ENCODE peak calls at places on chromosomes 16 and 17, in four cellular contexts. C is T follicular helper cell; X is T-helper 1 cell; L is effector CD4-positive, alpha-beta T cell. F is an unnamed sample.
A peak's percentile ranks its signal among the peaks of the same experiment; 100 is the strongest.

GRCh38 chr17:81405382-81406005 is 10.2 kb downstream of the BAHCC1 start:
- DNase-seq in C (no peak), X (no peak), L (no peak), F (no peak)

GRCh38 chr17:1087381-1088241 is 90.7 kb downstream of the TIMM22 start:
- DNase-seq in C (no peak), X (no peak), L (no peak), F (peak; percentile 60)

GRCh38 chr16:66856801-66857200 is 12.6 kb downstream of the CA7 start:
- DNase-seq in C (no peak), X (no peak), L (no peak), F (no peak)

GRCh38 chr16:15607700-15608396 is 35.1 kb downstream of the MARF1 start:
- DNase-seq in C (no peak), X (no peak), L (no peak), F (no peak)

GRCh38 chr16:78503501-78504110 is 404.2 kb downstream of the WWOX start:
- DNase-seq in C (peak; percentile 33), X (peak; percentile 30), L (peak; percentile 48), F (no peak)

GRCh38 chr17:45815752-45816151 is 28.9 kb upstream of the SPPL2C start:
- DNase-seq in C (no peak), X (no peak), L (no peak), F (no peak)

GRCh38 chr16:4663756-4664465 is 29.5 kb upstream of the NUDT16L1 start:
- DNase-seq in C (no peak), X (no peak), L (no peak), F (no peak)

GRCh38 chr16:11796227-11797165 is 562 bp downstream of the ZC3H7A start:
- DNase-seq in C (no peak), X (no peak), L (peak; percentile 19), F (peak; percentile 25)

GRCh38 chr17:3026125-3026855 is 37.1 kb downstream of the OR1D5 start:
- DNase-seq in C (no peak), X (no peak), L (no peak), F (peak; percentile 17)

GRCh38 chr16:84594725-84595038 is 23.2 kb downstream of the COTL1 start:
- DNase-seq in C (no peak), X (no peak), L (no peak), F (no peak)

GRCh38 chr17:37607637-37608368 is 1.4 kb downstream of the SYNRG start:
- DNase-seq in C (no peak), X (no peak), L (no peak), F (no peak)

GRCh38 chr17:20202141-20202574 is 193.0 kb downstream of the SPECC1 start:
- DNase-seq in C (no peak), X (no peak), L (no peak), F (no peak)

GRCh38 chr17:3906881-3907280 is 9.4 kb downstream of the P2RX1 start:
- DNase-seq in C (no peak), X (no peak), L (no peak), F (no peak)

GRCh38 chr16:27929818-27930217 is 133.7 kb downstream of the GSG1L start:
- DNase-seq in C (no peak), X (no peak), L (no peak), F (no peak)

GRCh38 chr17:6061290-6061689 is 8.9 kb upstream of the WSCD1 start:
- DNase-seq in C (no peak), X (no peak), L (no peak), F (no peak)

GRCh38 chr17:66655861-66656260 is 179.1 kb upstream of the CACNG5 start:
- DNase-seq in C (no peak), X (no peak), L (no peak), F (no peak)

GRCh38 chr17:64741038-64741641 is 79.0 kb upstream of the SMURF2 start:
- DNase-seq in C (no peak), X (no peak), L (no peak), F (no peak)

GRCh38 chr17:73311428-73311780 is 397 bp downstream of the CDC42EP4 start:
- DNase-seq in C (no peak), X (no peak), L (no peak), F (no peak)

GRCh38 chr17:35568561-35568960 is 7.9 kb upstream of the SLFN14 start:
- DNase-seq in C (no peak), X (no peak), L (peak; percentile 11), F (no peak)

GRCh38 chr16:59566446-59566845 is 832.3 kb upstream of the GOT2 start:
- DNase-seq in C (no peak), X (no peak), L (no peak), F (no peak)

F was measured in dorsolateral prefrontal cortex.